ENCODE peak calls at places on chromosomes 1 and 21, in seven cellular contexts. X, S, A, B, C, Z and V are unnamed samples.

GRCh38 chr1:81029266-81029665 is 771.5 kb upstream of the ADGRL2 start:
- DNase-seq in A (no peak), X (peak), B (no peak), S (no peak), C (no peak), Z (no peak), V (no peak)

GRCh38 chr1:57307382-57307781 is 116.5 kb downstream of the DAB1 start:
- DNase-seq in Z (no peak), B (no peak), A (no peak), X (no peak), C (no peak), S (peak), V (no peak)

GRCh38 chr1:56533621-56534020 is 45.7 kb downstream of the PLPP3 start:
- DNase-seq in B (no peak), C (no peak), A (no peak), X (peak), Z (no peak), S (no peak), V (no peak)

GRCh38 chr1:238951809-238952208 is 434.6 kb upstream of the CHRM3 start:
- DNase-seq in B (peak), C (no peak), Z (peak), S (no peak), A (no peak), X (no peak), V (peak)

GRCh38 chr1:222653178-222653827 is 35.4 kb downstream of the MIA3 start:
- DNase-seq in S (peak), B (no peak), X (no peak), C (no peak), A (no peak), Z (no peak), V (no peak)

GRCh38 chr1:7654725-7655124 is 116.4 kb upstream of the VAMP3 start:
- DNase-seq in C (no peak), A (no peak), B (no peak), X (no peak), Z (no peak), S (no peak), V (no peak)

GRCh38 chr1:88680446-88680845 is 3.6 kb upstream of the PKN2 start:
- DNase-seq in Z (no peak), A (no peak), X (peak), C (no peak), B (no peak), S (no peak), V (no peak)

GRCh38 chr1:61334718-61335589 is 252.6 kb downstream of the NFIA start:
- DNase-seq in A (no peak), C (peak), X (peak), S (no peak), Z (no peak), B (no peak), V (no peak)

GRCh38 chr1:55212349-55213028 is 2.7 kb downstream of the USP24 start:
- DNase-seq in X (no peak), B (no peak), A (no peak), Z (no peak), S (no peak), C (no peak), V (no peak)

GRCh38 chr1:116769994-116770393 is 15.8 kb downstream of the CD2 start:
- DNase-seq in C (no peak), S (no peak), A (no peak), X (no peak), B (no peak), Z (no peak), V (no peak)

GRCh38 chr1:206116191-206116872 is 856 bp downstream of the AVPR1B start:
- DNase-seq in X (no peak), C (no peak), B (no peak), Z (no peak), A (no peak), S (no peak), V (no peak)

GRCh38 chr1:50422946-50423669 is at the start of gene DMRTA2:
- DNase-seq in X (peak), Z (peak), S (no peak), B (no peak), C (no peak), A (peak), V (peak)

GRCh38 chr1:34696230-34696629 is 58.6 kb upstream of the GJB5 start:
- DNase-seq in S (no peak), A (no peak), Z (no peak), C (no peak), X (no peak), B (no peak), V (no peak)

GRCh38 chr1:225654277-225654597 is 1.3 kb upstream of the ENAH start:
- DNase-seq in X (no peak), S (no peak), A (no peak), B (no peak), Z (no peak), C (no peak), V (no peak)

GRCh38 chr1:212234431-212235298 is 50.5 kb upstream of the PPP2R5A start:
- DNase-seq in S (no peak), B (peak), X (peak), C (peak), A (peak), Z (no peak), V (no peak)

GRCh38 chr1:41354956-41355355 is 6.3 kb upstream of the FOXO6 start:
- DNase-seq in C (no peak), Z (no peak), X (no peak), B (no peak), A (no peak), S (no peak), V (no peak)

GRCh38 chr1:116485976-116486375 is 84.8 kb downstream of the CD58 start:
- DNase-seq in C (no peak), A (no peak), X (peak), Z (no peak), B (no peak), S (no peak), V (no peak)

GRCh38 chr1:86335906-86336305 is 60.2 kb downstream of the ODF2L start:
- DNase-seq in Z (no peak), X (no peak), S (no peak), B (peak), A (no peak), C (no peak), V (no peak)

GRCh38 chr1:41740630-41741239 is 178.0 kb downstream of the HIVEP3 start:
- DNase-seq in C (no peak), Z (no peak), B (no peak), X (no peak), A (no peak), S (no peak), V (no peak)

GRCh38 chr21:28089599-28090421 is 902.9 kb downstream of the LTN1 start:
- DNase-seq in B (no peak), S (no peak), A (no peak), Z (no peak), X (no peak), C (no peak), V (no peak)

GRCh38 chr1:66925944-66926343 is 1.2 kb downstream of the MIER1 start:
- DNase-seq in B (no peak), Z (peak), A (no peak), C (no peak), S (no peak), X (peak), V (peak)

GRCh38 chr1:234000557-234001081 is 96.1 kb downstream of the SLC35F3 start:
- DNase-seq in Z (no peak), S (no peak), A (no peak), C (no peak), B (no peak), X (no peak), V (no peak)

GRCh38 chr1:221644176-221644510 is 97.7 kb downstream of the DUSP10 start:
- DNase-seq in C (no peak), B (no peak), Z (no peak), X (no peak), A (no peak), S (peak), V (no peak)
- TF ChIP-seq CTCF in C (no peak), B (no peak), Z (no peak), X (no peak), A (no peak), S (no peak), V (no peak)

GRCh38 chr1:44239337-44239960 is 26.2 kb downstream of the DMAP1 start:
- DNase-seq in X (peak), S (no peak), Z (peak), C (peak), A (no peak), B (no peak), V (no peak)
- TF ChIP-seq CTCF in X (peak), S (no peak), Z (no peak), C (peak), A (no peak), B (peak), V (no peak)

GRCh38 chr1:195897072-195897471 is 711.2 kb downstream of the KCNT2 start:
- DNase-seq in Z (no peak), A (no peak), S (no peak), X (peak), B (no peak), C (no peak), V (no peak)
- TF ChIP-seq CTCF in Z (peak), A (no peak), S (no peak), X (no peak), B (no peak), C (no peak), V (no peak)

DNA sequence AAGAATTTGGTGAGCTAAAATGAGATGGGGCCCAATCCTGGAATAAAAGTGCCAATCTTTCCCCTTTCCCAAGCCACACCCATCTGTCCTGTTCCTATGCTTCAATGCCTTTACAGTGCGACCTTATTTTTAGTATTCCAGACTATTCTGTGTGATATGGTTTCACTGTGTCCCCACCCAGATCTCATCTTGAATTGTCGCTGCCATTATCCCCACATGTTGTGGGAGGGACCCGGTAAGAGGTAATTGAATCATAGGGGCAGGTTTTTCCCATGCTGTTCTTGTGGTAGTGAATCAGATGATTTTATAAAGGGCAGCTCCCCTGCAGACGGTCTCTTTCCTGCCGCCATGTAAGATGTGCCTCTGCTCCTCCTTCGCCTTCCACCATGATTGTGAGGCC is 129.3 kb upstream of the KIF26B start:
- DNase-seq in B (no peak), X (no peak), A (no peak), S (no peak), Z (no peak), C (no peak), V (no peak)
- TF ChIP-seq CTCF in B (no peak), X (no peak), A (no peak), S (no peak), Z (no peak), C (no peak), V (no peak)

DNA sequence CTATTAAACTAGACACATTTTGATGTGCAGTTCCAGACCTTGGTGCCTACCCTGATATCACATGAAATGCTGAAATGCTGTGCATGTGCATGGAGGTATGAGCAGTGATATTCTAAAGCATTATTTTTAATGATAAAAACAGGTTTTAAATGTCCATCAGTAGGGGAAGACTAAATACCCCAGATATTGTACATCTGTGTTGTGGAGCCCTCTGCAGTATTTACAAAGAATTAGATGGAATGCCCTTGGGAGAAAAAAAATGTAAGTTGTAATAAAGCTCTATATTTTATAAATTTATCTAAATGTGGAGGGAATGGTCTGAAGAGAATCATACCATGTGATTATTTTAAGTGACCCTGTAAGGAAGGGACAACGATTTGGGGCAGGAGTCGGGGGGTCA is 39.1 kb upstream of the IGSF5 start:
- DNase-seq in Z (no peak), A (no peak), B (no peak), S (no peak), C (no peak), X (peak), V (no peak)
- TF ChIP-seq CTCF in Z (no peak), A (no peak), B (no peak), S (no peak), C (no peak), X (peak), V (no peak)

DNA sequence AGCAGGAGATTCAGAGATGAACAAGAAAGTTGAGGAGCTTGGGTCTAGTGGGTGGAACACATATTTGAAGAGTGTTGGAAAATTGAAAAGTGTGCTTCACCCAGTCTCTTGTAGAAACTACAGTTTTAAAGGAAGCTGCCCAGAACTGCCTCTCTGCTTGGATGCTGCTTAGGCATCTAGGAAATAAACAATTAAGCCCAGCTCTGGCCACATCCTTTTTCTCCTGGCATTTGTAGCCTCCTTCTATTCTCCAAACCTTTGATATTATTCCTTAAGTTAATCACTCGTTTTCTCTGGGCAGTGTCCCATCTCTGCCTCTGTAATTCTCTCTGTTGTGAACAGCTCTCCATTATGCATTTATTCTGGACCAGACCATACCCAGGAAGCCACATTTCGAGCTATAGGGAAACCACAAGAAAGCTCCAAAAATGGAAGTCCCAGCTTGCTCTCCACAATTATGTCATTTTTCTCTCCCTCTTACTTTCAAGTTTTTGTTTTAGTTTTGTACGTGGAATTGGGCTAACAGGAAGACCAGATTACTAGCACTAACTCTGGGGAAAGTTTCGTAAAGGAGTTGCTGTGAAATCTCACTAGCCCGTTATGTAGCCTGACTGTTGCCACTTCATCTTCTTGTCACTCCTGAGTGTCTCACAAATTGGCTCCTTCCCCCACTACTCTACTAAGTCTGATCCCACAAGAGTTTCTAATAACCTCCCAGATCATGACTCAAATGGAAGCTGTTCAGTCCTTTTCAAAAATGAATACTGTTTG is 102.2 kb downstream of the NTMT2 start:
- DNase-seq in B (no peak), X (no peak), C (no peak), S (no peak), Z (no peak), A (no peak), V (no peak)
- TF ChIP-seq CTCF in B (no peak), X (no peak), C (no peak), S (no peak), Z (no peak), A (no peak), V (no peak)

DNA sequence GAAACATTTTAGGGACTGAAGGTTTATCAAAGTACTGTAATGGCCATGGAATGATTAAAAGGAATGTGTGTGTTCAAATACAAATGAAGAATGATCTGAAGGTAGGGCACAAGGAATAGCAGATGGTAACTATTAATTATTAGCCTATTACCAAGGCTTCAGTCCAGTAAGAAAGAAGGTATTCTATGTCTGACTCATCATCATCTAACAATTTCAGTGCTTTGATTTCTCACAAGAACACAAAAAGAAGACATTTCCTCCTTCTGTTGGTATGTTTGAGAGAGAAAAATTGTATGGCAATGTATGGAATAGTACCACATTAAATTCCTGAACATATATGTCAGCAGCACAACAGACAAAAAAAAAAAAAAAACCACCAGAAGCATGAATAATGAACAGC is 57.5 kb downstream of the TYW3 start:
- DNase-seq in A (no peak), Z (no peak), X (no peak), S (no peak), C (no peak), B (peak), V (no peak)
- TF ChIP-seq CTCF in A (no peak), Z (no peak), X (no peak), S (no peak), C (no peak), B (no peak), V (no peak)

DNA sequence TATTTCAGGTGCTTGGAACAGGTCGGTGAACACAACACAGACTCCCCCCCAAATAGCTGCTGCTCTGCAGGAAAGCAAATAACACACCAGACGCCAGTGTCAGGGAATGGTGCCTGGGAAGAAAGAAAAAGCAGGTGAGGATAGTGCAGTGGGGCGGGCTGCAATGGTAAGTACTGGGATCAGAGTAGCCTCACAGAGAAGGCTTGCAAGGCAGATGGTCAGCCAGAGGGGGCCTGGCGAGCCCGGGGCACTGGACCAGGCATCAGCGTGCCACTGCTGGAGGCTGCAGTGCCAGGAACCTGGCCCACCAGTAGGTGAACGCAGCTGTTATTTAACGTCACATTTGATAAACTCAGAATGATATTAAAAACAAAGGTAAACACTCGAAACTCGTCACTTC is 60.0 kb downstream of the POFUT2 start:
- DNase-seq in C (no peak), Z (no peak), B (no peak), A (no peak), S (no peak), X (no peak), V (no peak)
- TF ChIP-seq CTCF in C (no peak), Z (no peak), B (no peak), A (no peak), S (no peak), X (no peak), V (no peak)

DNA sequence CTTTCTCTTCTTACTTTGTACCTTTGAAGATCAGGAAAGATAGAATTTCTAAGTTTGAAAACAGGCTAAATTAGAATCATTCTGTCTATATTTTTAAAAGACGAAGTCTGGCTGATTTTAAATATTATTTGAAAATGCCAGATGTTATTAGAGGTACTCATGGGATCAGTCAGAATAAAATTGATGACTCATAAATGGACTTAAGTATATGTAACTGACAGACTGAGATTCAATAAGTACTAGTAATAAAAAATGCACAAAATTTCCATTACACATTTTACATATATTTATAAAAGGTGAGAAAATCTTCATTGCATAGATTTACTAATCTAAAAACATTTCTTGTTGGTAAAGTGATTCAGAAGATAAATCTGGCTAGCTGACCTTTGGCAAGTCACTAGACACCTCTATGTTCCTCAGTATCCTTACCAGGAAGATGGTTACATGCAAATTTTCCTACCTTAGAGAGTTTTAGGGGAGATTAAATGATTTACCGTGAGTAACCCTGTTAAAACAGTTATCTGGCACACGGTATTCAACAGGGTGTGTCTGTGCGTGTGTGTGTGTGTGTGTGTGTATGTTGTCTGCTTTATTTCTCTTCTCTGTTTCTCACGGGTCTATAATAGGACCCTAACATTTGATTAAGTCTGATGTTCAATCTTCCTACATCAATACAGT is 189.0 kb downstream of the RUNX1 start:
- DNase-seq in X (no peak), Z (no peak), S (no peak), B (no peak), A (no peak), C (no peak), V (no peak)
- TF ChIP-seq CTCF in X (no peak), Z (no peak), S (no peak), B (no peak), A (no peak), C (no peak), V (no peak)